ENCODE peak calls at places on chromosome 16, in six cellular contexts. L is mesothelial cell of epicardium; Z is naive thymus-derived CD8-positive, alpha-beta T cell; V is AG10803; R is NCI-H2081; Q is activated naive CD4-positive, alpha-beta T cell treated with anti-CD3 and anti-CD28 coated beads, Interleukin-2, amount 10 ng/mL, durations not matched to agents 7 days and 5 days. I is an unnamed sample.

GRCh38 chr16:73483934-73484712 is 436.2 kb upstream of the ZFHX3 start:
- DNase-seq in L (peak), Z (no peak), V (no peak), R (no peak), Q (no peak), I (no peak)

GRCh38 chr16:75252946-75253911 is 1.8 kb upstream of the BCAR1 start:
- DNase-seq in L (no peak), Z (no peak), V (peak), R (no peak), Q (no peak), I (no peak)

GRCh38 chr16:74169687-74170522 is 126.7 kb upstream of the PSMD7 start:
- DNase-seq in L (no peak), Z (no peak), V (peak), R (no peak), Q (no peak), I (peak)

GRCh38 chr16:50213939-50214519 is 52.3 kb upstream of the ADCY7 start:
- DNase-seq in L (no peak), Z (peak), V (peak), R (peak), Q (no peak), I (peak)

GRCh38 chr16:47732122-47732805 is 271.1 kb downstream of the PHKB start:
- DNase-seq in L (no peak), Z (no peak), V (peak), R (no peak), Q (no peak), I (peak)

GRCh38 chr16:2003827-2004641 is 5.6 kb downstream of the ZNF598 start:
- DNase-seq in L (peak), Z (peak), V (peak), R (peak), Q (peak), I (peak)

GRCh38 chr16:28187595-28188004 is 24.2 kb downstream of the XPO6 start:
- DNase-seq in L (no peak), Z (no peak), V (no peak), R (no peak), Q (no peak), I (no peak)

GRCh38 chr16:30720694-30721093 is 21.7 kb downstream of the SRCAP start:
- DNase-seq in L (no peak), Z (no peak), V (no peak), R (no peak), Q (no peak), I (no peak)

GRCh38 chr16:85296859-85297698 is 184.8 kb upstream of the CIBAR2 start:
- DNase-seq in L (no peak), Z (no peak), V (peak), R (peak), Q (peak), I (peak)

GRCh38 chr16:29738514-29738913 is 7.3 kb downstream of the C16orf54 start:
- DNase-seq in L (no peak), Z (peak), V (no peak), R (no peak), Q (peak), I (no peak)

I was measured in LHCN-M2.